ENCODE peak calls at places on chromosomes 16 and 17, in eight cellular contexts. One of them, this sample, is unnamed.

GRCh38 chr16:65068151-65068740 is 53.6 kb downstream of the CDH11 start:
- DNase-seq in substantia nigra: no peak
- DNase-seq in cardiac septum: no peak
- DNase-seq in NCI-H1417 treated with DMSO at 0.1 percent for 48 hours: no peak
- DNase-seq in left ventricle myocardium superior: no peak
- DNase-seq in H7: peak
- DNase-seq in OCI-LY7: no peak
- DNase-seq in pons: peak
- DNase-seq in this sample: peak

GRCh38 chr17:67491009-67491677 is 114.1 kb downstream of the PITPNC1 start:
- DNase-seq in H7: peak
- DNase-seq in left ventricle myocardium superior: peak
- DNase-seq in NCI-H1417 treated with DMSO at 0.1 percent for 48 hours: no peak
- DNase-seq in pons: peak
- DNase-seq in substantia nigra: peak
- DNase-seq in OCI-LY7: no peak
- DNase-seq in cardiac septum: peak
- DNase-seq in this sample: peak

GRCh38 chr17:45093444-45094110 is 32.5 kb downstream of the NMT1 start:
- DNase-seq in H7: no peak
- DNase-seq in OCI-LY7: no peak
- DNase-seq in cardiac septum: no peak
- DNase-seq in left ventricle myocardium superior: peak
- DNase-seq in NCI-H1417 treated with DMSO at 0.1 percent for 48 hours: no peak
- DNase-seq in substantia nigra: no peak
- DNase-seq in pons: peak
- DNase-seq in this sample: peak

GRCh38 chr17:48011405-48012150 is 26.0 kb downstream of the COPZ2 start:
- DNase-seq in NCI-H1417 treated with DMSO at 0.1 percent for 48 hours: peak
- DNase-seq in left ventricle myocardium superior: no peak
- DNase-seq in pons: no peak
- DNase-seq in H7: peak
- DNase-seq in cardiac septum: no peak
- DNase-seq in OCI-LY7: peak
- DNase-seq in substantia nigra: no peak
- DNase-seq in this sample: peak

GRCh38 chr16:17633146-17633966 is 162.6 kb upstream of the XYLT1 start:
- DNase-seq in left ventricle myocardium superior: no peak
- DNase-seq in H7: no peak
- DNase-seq in NCI-H1417 treated with DMSO at 0.1 percent for 48 hours: no peak
- DNase-seq in OCI-LY7: no peak
- DNase-seq in substantia nigra: no peak
- DNase-seq in cardiac septum: no peak
- DNase-seq in pons: no peak
- DNase-seq in this sample: no peak

GRCh38 chr16:4176794-4177438 is 60.7 kb upstream of the ADCY9 start:
- DNase-seq in H7: no peak
- DNase-seq in substantia nigra: no peak
- DNase-seq in left ventricle myocardium superior: no peak
- DNase-seq in OCI-LY7: peak
- DNase-seq in pons: no peak
- DNase-seq in NCI-H1417 treated with DMSO at 0.1 percent for 48 hours: no peak
- DNase-seq in cardiac septum: no peak
- DNase-seq in this sample: peak

GRCh38 chr17:34235389-34236028 is 19.6 kb upstream of the CCL2 start:
- DNase-seq in NCI-H1417 treated with DMSO at 0.1 percent for 48 hours: no peak
- DNase-seq in H7: no peak
- DNase-seq in pons: no peak
- DNase-seq in left ventricle myocardium superior: peak
- DNase-seq in OCI-LY7: no peak
- DNase-seq in substantia nigra: no peak
- DNase-seq in cardiac septum: peak
- DNase-seq in this sample: no peak

GRCh38 chr17:21171970-21172510 is 41.9 kb downstream of the TMEM11 start:
- DNase-seq in pons: no peak
- DNase-seq in left ventricle myocardium superior: no peak
- DNase-seq in OCI-LY7: no peak
- DNase-seq in H7: peak
- DNase-seq in substantia nigra: no peak
- DNase-seq in cardiac septum: no peak
- DNase-seq in NCI-H1417 treated with DMSO at 0.1 percent for 48 hours: no peak
- DNase-seq in this sample: no peak

GRCh38 chr17:82236142-82236971 is 7.5 kb downstream of the SLC16A3 start:
- DNase-seq in OCI-LY7: peak
- DNase-seq in pons: no peak
- DNase-seq in NCI-H1417 treated with DMSO at 0.1 percent for 48 hours: peak
- DNase-seq in substantia nigra: peak
- DNase-seq in cardiac septum: no peak
- DNase-seq in left ventricle myocardium superior: peak
- DNase-seq in H7: peak
- DNase-seq in this sample: peak